ENCODE peak calls at places on chromosome 9, in seven cellular contexts. One of them, this sample, is unnamed. For H3K27me3 and H3K36me3, the result is how much of the 10 kb centered on the place peaks cover.

GRCh38 chr9:91907387-91908292 is 42.4 kb downstream of the ROR2 start:
- DNase-seq in PC-3: no peak
- DNase-seq in Peyer's patch: no peak
- DNase-seq in astrocyte: peak
- DNase-seq in heart left ventricle: no peak
- DNase-seq in upper lobe of left lung: peak
- DNase-seq in tibial nerve: no peak
- DNase-seq in this sample: no peak

GRCh38 chr9:92133949-92134604 is 18.9 kb upstream of the SPTLC1 start:
- DNase-seq in tibial nerve: peak
- DNase-seq in Peyer's patch: peak
- DNase-seq in upper lobe of left lung: peak
- DNase-seq in PC-3: peak
- DNase-seq in astrocyte: peak
- DNase-seq in heart left ventricle: peak
- DNase-seq in this sample: peak

GRCh38 chr9:12698986-12699385 is 5.8 kb downstream of the TYRP1 start:
- DNase-seq in Peyer's patch: no peak
- DNase-seq in heart left ventricle: no peak
- DNase-seq in tibial nerve: no peak
- DNase-seq in astrocyte: no peak
- DNase-seq in upper lobe of left lung: no peak
- DNase-seq in PC-3: no peak
- DNase-seq in this sample: no peak

GRCh38 chr9:78097541-78097940 is 65.9 kb upstream of the GNAQ start:
- DNase-seq in tibial nerve: no peak
- DNase-seq in PC-3: no peak
- DNase-seq in heart left ventricle: no peak
- DNase-seq in upper lobe of left lung: no peak
- DNase-seq in astrocyte: no peak
- DNase-seq in Peyer's patch: no peak
- DNase-seq in this sample: no peak

GRCh38 chr9:85377751-85378289 is 363.9 kb downstream of the AGTPBP1 start:
- DNase-seq in Peyer's patch: no peak
- DNase-seq in PC-3: peak
- DNase-seq in astrocyte: peak
- DNase-seq in upper lobe of left lung: no peak
- DNase-seq in heart left ventricle: no peak
- DNase-seq in tibial nerve: no peak
- DNase-seq in this sample: no peak

GRCh38 chr9:134373953-134374300 is 47.7 kb downstream of the RXRA start:
- DNase-seq in astrocyte: no peak
- DNase-seq in upper lobe of left lung: peak
- DNase-seq in tibial nerve: no peak
- DNase-seq in heart left ventricle: no peak
- DNase-seq in Peyer's patch: no peak
- DNase-seq in PC-3: no peak
- DNase-seq in this sample: no peak

GRCh38 chr9:91802391-91802790 is 147.6 kb downstream of the ROR2 start:
- DNase-seq in tibial nerve: no peak
- DNase-seq in astrocyte: no peak
- DNase-seq in upper lobe of left lung: no peak
- DNase-seq in heart left ventricle: no peak
- DNase-seq in PC-3: no peak
- DNase-seq in Peyer's patch: no peak
- DNase-seq in this sample: no peak

GRCh38 chr9:120477534-120478001 is 102.4 kb downstream of the CDK5RAP2 start:
- DNase-seq in tibial nerve: peak
- DNase-seq in upper lobe of left lung: no peak
- DNase-seq in PC-3: peak
- DNase-seq in astrocyte: peak
- DNase-seq in Peyer's patch: peak
- DNase-seq in heart left ventricle: peak
- DNase-seq in this sample: no peak

GRCh38 chr9:77977210-77977611 is 54.4 kb downstream of the GNAQ start:
- DNase-seq in astrocyte: peak
- DNase-seq in heart left ventricle: peak
- DNase-seq in PC-3: no peak
- DNase-seq in tibial nerve: peak
- DNase-seq in upper lobe of left lung: no peak
- DNase-seq in Peyer's patch: peak
- DNase-seq in this sample: no peak

GRCh38 chr9:98192503-98193335 is at the start of gene CORO2A:
- DNase-seq in PC-3: peak
- DNase-seq in tibial nerve: peak
- DNase-seq in Peyer's patch: peak
- DNase-seq in upper lobe of left lung: peak
- DNase-seq in astrocyte: peak
- DNase-seq in heart left ventricle: peak
- DNase-seq in this sample: peak

GRCh38 chr9:122954253-122954691 is 13.5 kb downstream of the RABGAP1 start:
- DNase-seq in tibial nerve: no peak
- DNase-seq in heart left ventricle: no peak
- DNase-seq in Peyer's patch: no peak
- DNase-seq in upper lobe of left lung: no peak
- DNase-seq in PC-3: peak
- DNase-seq in astrocyte: peak
- DNase-seq in this sample: no peak

GRCh38 chr9:116383956-116384355 is 230.4 kb downstream of the PAPPA start:
- DNase-seq in Peyer's patch: no peak
- DNase-seq in astrocyte: no peak
- DNase-seq in tibial nerve: no peak
- DNase-seq in upper lobe of left lung: no peak
- DNase-seq in heart left ventricle: no peak
- DNase-seq in PC-3: no peak
- DNase-seq in this sample: no peak

GRCh38 chr9:114132550-114132918 is 22.8 kb upstream of the COL27A1 start:
- DNase-seq in PC-3: no peak
- DNase-seq in Peyer's patch: no peak
- DNase-seq in tibial nerve: no peak
- DNase-seq in astrocyte: no peak
- DNase-seq in heart left ventricle: no peak
- DNase-seq in upper lobe of left lung: no peak
- DNase-seq in this sample: no peak

GRCh38 chr9:36499156-36499886 is 73.4 kb upstream of the MELK start:
- DNase-seq in astrocyte: no peak
- DNase-seq in upper lobe of left lung: no peak
- DNase-seq in tibial nerve: no peak
- DNase-seq in PC-3: no peak
- DNase-seq in heart left ventricle: no peak
- DNase-seq in Peyer's patch: no peak
- DNase-seq in this sample: no peak

DNA sequence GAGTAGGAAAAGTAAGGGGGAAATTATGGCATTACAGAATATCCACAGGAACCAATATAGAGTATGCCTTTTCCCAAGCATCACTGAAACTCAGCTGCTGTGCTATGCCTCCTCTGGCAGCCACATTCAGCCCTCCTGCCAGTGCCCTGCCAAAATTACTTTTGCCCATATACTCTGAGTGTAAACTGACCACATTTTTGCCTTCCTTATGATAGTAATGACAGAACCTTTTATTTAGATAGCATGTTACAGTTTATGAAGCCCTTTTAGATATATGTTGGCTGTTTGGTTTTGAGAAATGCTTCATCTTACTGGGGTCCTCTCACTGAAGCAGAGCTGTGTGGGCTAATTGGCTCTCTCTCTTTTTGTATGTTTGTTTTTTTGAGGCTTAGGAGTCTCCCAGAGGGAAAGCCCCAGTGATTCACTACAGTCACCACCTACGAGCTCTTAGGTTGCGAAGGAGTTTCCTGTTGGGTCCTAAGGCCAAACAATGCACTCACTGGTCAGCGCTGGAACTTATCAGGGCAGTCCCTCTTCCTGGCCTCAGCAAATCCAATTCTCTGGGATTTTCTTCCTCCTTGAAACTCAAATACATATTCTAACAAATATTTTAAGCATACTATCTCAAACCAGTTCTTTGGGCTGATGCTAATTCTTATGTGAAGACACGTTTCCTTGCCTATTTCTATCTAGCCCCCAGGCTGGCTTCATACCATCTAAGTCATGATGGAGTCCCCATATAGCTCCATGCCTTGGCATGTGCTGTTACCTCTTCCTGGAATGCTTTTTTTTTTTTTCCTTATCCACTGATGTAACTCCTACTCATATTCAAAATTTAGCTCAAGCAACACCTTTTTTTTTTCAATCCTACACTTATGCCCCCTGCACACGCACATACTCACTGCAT is 3.7 kb downstream of the PHF24 start:
- DNase-seq in Peyer's patch: no peak
- DNase-seq in upper lobe of left lung: no peak
- DNase-seq in tibial nerve: no peak
- DNase-seq in astrocyte: peak
- DNase-seq in PC-3: peak
- DNase-seq in heart left ventricle: no peak
- DNase-seq in this sample: no peak
- H3K27me3 ChIP-seq in Peyer's patch: under half
- H3K27me3 ChIP-seq in upper lobe of left lung: under half
- H3K27me3 ChIP-seq in tibial nerve: under half
- H3K27me3 ChIP-seq in astrocyte: half or more
- H3K27me3 ChIP-seq in PC-3: half or more
- H3K27me3 ChIP-seq in heart left ventricle: under half
- H3K27me3 ChIP-seq in this sample: under half

GRCh38 chr9:105401651-105402050 is 46.2 kb upstream of the FSD1L start:
- DNase-seq in upper lobe of left lung: no peak
- DNase-seq in astrocyte: peak
- DNase-seq in PC-3: no peak
- DNase-seq in tibial nerve: no peak
- DNase-seq in Peyer's patch: no peak
- DNase-seq in heart left ventricle: no peak
- DNase-seq in this sample: no peak
- TF ChIP-seq CTCF in upper lobe of left lung: no peak
- TF ChIP-seq CTCF in astrocyte: no peak
- TF ChIP-seq CTCF in PC-3: no peak
- TF ChIP-seq CTCF in tibial nerve: no peak
- TF ChIP-seq CTCF in Peyer's patch: peak
- TF ChIP-seq CTCF in heart left ventricle: no peak
- TF ChIP-seq CTCF in this sample: no peak

GRCh38 chr9:136422876-136423275 is 12.4 kb downstream of the PMPCA start:
- DNase-seq in PC-3: no peak
- DNase-seq in upper lobe of left lung: peak
- DNase-seq in Peyer's patch: no peak
- DNase-seq in tibial nerve: no peak
- DNase-seq in astrocyte: no peak
- DNase-seq in heart left ventricle: no peak
- DNase-seq in this sample: no peak

GRCh38 chr9:136424750-136425362 is 14.4 kb downstream of the PMPCA start:
- DNase-seq in tibial nerve: no peak
- DNase-seq in astrocyte: no peak
- DNase-seq in upper lobe of left lung: peak
- DNase-seq in Peyer's patch: no peak
- DNase-seq in heart left ventricle: no peak
- DNase-seq in PC-3: no peak
- DNase-seq in this sample: no peak

GRCh38 chr9:136423432-136424146 is 13.1 kb downstream of the PMPCA start:
- DNase-seq in upper lobe of left lung: peak
- DNase-seq in heart left ventricle: no peak
- DNase-seq in PC-3: no peak
- DNase-seq in astrocyte: no peak
- DNase-seq in Peyer's patch: no peak
- DNase-seq in tibial nerve: no peak
- DNase-seq in this sample: no peak

GRCh38 chr9:136419092-136419420 is 8.6 kb downstream of the PMPCA start:
- DNase-seq in Peyer's patch: no peak
- DNase-seq in astrocyte: no peak
- DNase-seq in upper lobe of left lung: peak
- DNase-seq in heart left ventricle: no peak
- DNase-seq in PC-3: no peak
- DNase-seq in tibial nerve: no peak
- DNase-seq in this sample: no peak

GRCh38 chr9:136421791-136422190 is 11.3 kb downstream of the PMPCA start:
- DNase-seq in PC-3: no peak
- DNase-seq in heart left ventricle: no peak
- DNase-seq in upper lobe of left lung: peak
- DNase-seq in astrocyte: no peak
- DNase-seq in Peyer's patch: no peak
- DNase-seq in tibial nerve: no peak
- DNase-seq in this sample: no peak
- H3K36me3 ChIP-seq in PC-3: under half
- H3K36me3 ChIP-seq in heart left ventricle: under half
- H3K36me3 ChIP-seq in upper lobe of left lung: half or more
- H3K36me3 ChIP-seq in astrocyte: under half
- H3K36me3 ChIP-seq in Peyer's patch: under half
- H3K36me3 ChIP-seq in tibial nerve: half or more
- H3K36me3 ChIP-seq in this sample: under half

GRCh38 chr9:126696091-126696763 is 82.5 kb downstream of the LMX1B start:
- DNase-seq in Peyer's patch: peak
- DNase-seq in astrocyte: no peak
- DNase-seq in PC-3: no peak
- DNase-seq in heart left ventricle: no peak
- DNase-seq in upper lobe of left lung: no peak
- DNase-seq in tibial nerve: no peak
- DNase-seq in this sample: no peak

GRCh38 chr9:126692759-126693427 is 79.2 kb downstream of the LMX1B start:
- DNase-seq in Peyer's patch: peak
- DNase-seq in tibial nerve: no peak
- DNase-seq in PC-3: no peak
- DNase-seq in upper lobe of left lung: no peak
- DNase-seq in astrocyte: no peak
- DNase-seq in heart left ventricle: no peak
- DNase-seq in this sample: no peak

GRCh38 chr9:126695186-126696090 is 81.7 kb downstream of the LMX1B start:
- DNase-seq in Peyer's patch: peak
- DNase-seq in heart left ventricle: no peak
- DNase-seq in tibial nerve: no peak
- DNase-seq in PC-3: no peak
- DNase-seq in upper lobe of left lung: no peak
- DNase-seq in astrocyte: no peak
- DNase-seq in this sample: no peak

GRCh38 chr9:126693428-126693931 is 79.8 kb downstream of the LMX1B start:
- DNase-seq in Peyer's patch: peak
- DNase-seq in heart left ventricle: no peak
- DNase-seq in PC-3: no peak
- DNase-seq in astrocyte: no peak
- DNase-seq in upper lobe of left lung: no peak
- DNase-seq in tibial nerve: no peak
- DNase-seq in this sample: no peak

DNA sequence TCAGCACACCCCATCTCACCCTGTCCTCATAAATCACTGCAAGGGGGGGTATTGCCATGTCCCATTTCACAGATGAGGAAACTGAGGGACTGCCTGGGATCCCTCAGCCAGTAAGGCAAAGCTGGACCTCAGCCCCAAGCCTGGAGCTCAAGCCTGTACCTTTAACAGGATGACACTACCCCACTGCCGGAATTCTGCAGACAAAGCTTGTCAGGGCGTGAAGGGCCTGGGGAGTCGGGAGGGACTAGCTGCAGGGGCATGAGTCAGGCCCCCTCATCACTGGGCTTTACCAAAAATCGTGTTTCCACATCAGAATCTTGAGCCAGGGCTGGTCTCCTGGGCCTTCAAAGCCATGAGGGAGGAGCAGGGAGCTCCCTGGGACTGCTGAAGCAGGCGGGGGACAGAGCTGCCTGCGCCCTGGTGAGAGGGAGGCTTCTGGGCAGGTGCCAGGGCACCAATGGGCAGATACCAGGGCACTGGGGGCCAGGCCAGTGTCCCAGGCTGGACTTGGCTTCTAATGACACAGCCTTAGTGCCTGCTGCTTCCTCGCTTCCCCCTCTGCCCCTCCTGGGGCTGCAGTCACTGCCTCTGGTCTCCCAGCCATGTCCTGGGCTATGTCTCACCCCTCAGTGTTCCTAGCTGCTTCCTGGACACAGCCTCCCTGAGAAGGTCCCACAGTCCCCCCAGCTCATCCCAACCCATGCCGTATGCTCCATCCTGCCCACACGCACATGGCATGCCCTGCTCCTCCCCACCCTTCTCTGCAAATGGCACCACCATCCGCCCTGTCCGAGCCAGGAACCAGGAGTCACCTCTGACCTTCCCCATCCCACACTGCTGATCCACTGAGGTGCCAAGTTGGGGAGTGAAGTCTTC is 80.7 kb downstream of the LMX1B start:
- DNase-seq in Peyer's patch: peak
- DNase-seq in heart left ventricle: no peak
- DNase-seq in astrocyte: no peak
- DNase-seq in PC-3: no peak
- DNase-seq in tibial nerve: no peak
- DNase-seq in upper lobe of left lung: no peak
- DNase-seq in this sample: no peak
- H3K27me3 ChIP-seq in Peyer's patch: under half
- H3K27me3 ChIP-seq in heart left ventricle: under half
- H3K27me3 ChIP-seq in astrocyte: under half
- H3K27me3 ChIP-seq in PC-3: under half
- H3K27me3 ChIP-seq in tibial nerve: under half
- H3K27me3 ChIP-seq in upper lobe of left lung: under half
- H3K27me3 ChIP-seq in this sample: under half